ENCODE peak calls at places on chromosomes 4 and X, in eight cellular contexts. M, F, E, N, B, C, T and V are unnamed samples.

GRCh38 chrX:17788439-17788838 is 51.1 kb downstream of the SCML1 start:
- DNase-seq in M (peak), F (no peak), E (no peak), N (peak), B (peak), C (no peak), T (no peak), V (peak)

GRCh38 chr4:82868572-82868971 is 22.4 kb downstream of the SEC31A start:
- DNase-seq in M (no peak), F (no peak), E (no peak), N (no peak), B (no peak), C (no peak), T (no peak), V (no peak)

GRCh38 chr4:84691170-84691691 is 108.3 kb downstream of the CDS1 start:
- DNase-seq in M (peak), F (no peak), E (no peak), N (no peak), B (no peak), C (no peak), T (no peak), V (no peak)

GRCh38 chr4:1199556-1200331 is 27.4 kb upstream of the SPON2 start:
- DNase-seq in M (no peak), F (no peak), E (no peak), N (peak), B (no peak), C (peak), T (no peak), V (peak)

GRCh38 chr4:41358626-41359025 is 101.9 kb downstream of the UCHL1 start:
- DNase-seq in M (no peak), F (no peak), E (no peak), N (peak), B (no peak), C (peak), T (no peak), V (no peak)

GRCh38 chrX:75076429-75076828 is 79.7 kb downstream of the ABCB7 start:
- DNase-seq in M (no peak), F (no peak), E (no peak), N (no peak), B (no peak), C (no peak), T (no peak), V (no peak)

GRCh38 chr4:160021870-160022269 is 919.0 kb downstream of the RAPGEF2 start:
- DNase-seq in M (no peak), F (no peak), E (no peak), N (no peak), B (no peak), C (no peak), T (no peak), V (no peak)

GRCh38 chr4:125085-125820 is 952 bp downstream of the ZNF718 start:
- DNase-seq in M (no peak), F (no peak), E (no peak), N (peak), B (peak), C (peak), T (no peak), V (no peak)

GRCh38 chr4:16779028-16779675 is 119.3 kb downstream of the LDB2 start:
- DNase-seq in M (no peak), F (no peak), E (no peak), N (no peak), B (no peak), C (no peak), T (no peak), V (no peak)

GRCh38 chr4:185344743-185345538 is 50.8 kb downstream of the LRP2BP start:
- DNase-seq in M (no peak), F (no peak), E (peak), N (no peak), B (no peak), C (no peak), T (no peak), V (no peak)

GRCh38 chr4:186627226-186627865 is 72.0 kb upstream of the MTNR1A start:
- DNase-seq in M (no peak), F (peak), E (no peak), N (no peak), B (no peak), C (no peak), T (no peak), V (no peak)

GRCh38 chrX:29627833-29628232 is 587.5 kb upstream of the MAGEB2 start:
- DNase-seq in M (no peak), F (no peak), E (no peak), N (no peak), B (no peak), C (no peak), T (no peak), V (no peak)

GRCh38 chrX:27599928-27600327 is 9.8 kb downstream of the DCAF8L2 start:
- DNase-seq in M (no peak), F (no peak), E (no peak), N (no peak), B (no peak), C (no peak), T (no peak), V (no peak)

GRCh38 chrX:24528605-24529004 is 63.5 kb downstream of the PDK3 start:
- DNase-seq in M (no peak), F (no peak), E (no peak), N (no peak), B (no peak), C (no peak), T (no peak), V (no peak)

GRCh38 chr4:145719752-145720624 is 40.0 kb downstream of the C4orf51 start:
- DNase-seq in M (no peak), F (no peak), E (peak), N (no peak), B (no peak), C (no peak), T (no peak), V (no peak)

GRCh38 chr4:99013402-99013843 is 17.9 kb downstream of the METAP1 start:
- DNase-seq in M (no peak), F (no peak), E (no peak), N (no peak), B (no peak), C (no peak), T (no peak), V (no peak)

GRCh38 chrX:140507982-140508305 is 3.1 kb upstream of the SOX3 start:
- DNase-seq in M (no peak), F (no peak), E (no peak), N (no peak), B (peak), C (no peak), T (no peak), V (no peak)

GRCh38 chrX:132292753-132293152 is 73.5 kb upstream of the RAP2C start:
- DNase-seq in M (peak), F (no peak), E (peak), N (no peak), B (no peak), C (no peak), T (no peak), V (no peak)

GRCh38 chr4:88757776-88758175 is 60.1 kb upstream of the NAP1L5 start:
- DNase-seq in M (no peak), F (no peak), E (no peak), N (no peak), B (no peak), C (no peak), T (no peak), V (no peak)

GRCh38 chrX:132618810-132619209 is 130.0 kb upstream of the MBNL3 start:
- DNase-seq in M (no peak), F (no peak), E (no peak), N (no peak), B (no peak), C (no peak), T (no peak), V (no peak)

GRCh38 chrX:129593137-129593536 is 53.1 kb downstream of the OCRL start:
- DNase-seq in M (no peak), F (no peak), E (no peak), N (no peak), B (no peak), C (no peak), T (no peak), V (no peak)

GRCh38 chr4:184237612-184238011 is 19.9 kb upstream of the ENPP6 start:
- DNase-seq in M (no peak), F (no peak), E (no peak), N (no peak), B (no peak), C (no peak), T (no peak), V (no peak)

GRCh38 chr4:146508229-146508939 is 13.4 kb downstream of the SLC10A7 start:
- DNase-seq in M (no peak), F (no peak), E (no peak), N (no peak), B (no peak), C (no peak), T (no peak), V (no peak)

GRCh38 chr4:24433515-24434192 is 150.7 kb downstream of the DHX15 start:
- DNase-seq in M (no peak), F (no peak), E (no peak), N (no peak), B (no peak), C (no peak), T (no peak), V (no peak)

GRCh38 chrX:120450163-120450562 is 18.9 kb downstream of the LAMP2 start:
- DNase-seq in M (no peak), F (no peak), E (no peak), N (no peak), B (no peak), C (no peak), T (no peak), V (no peak)

GRCh38 chr4:3808597-3808996 is 42.4 kb downstream of the ADRA2C start:
- DNase-seq in M (no peak), F (no peak), E (no peak), N (no peak), B (no peak), C (no peak), T (no peak), V (no peak)

GRCh38 chr4:108821056-108821925 is 58.4 kb upstream of the ETNPPL start:
- DNase-seq in M (no peak), F (no peak), E (no peak), N (no peak), B (no peak), C (no peak), T (no peak), V (no peak)

GRCh38 chr4:98669577-98669976 is 11.2 kb upstream of the TSPAN5 start:
- DNase-seq in M (no peak), F (no peak), E (no peak), N (no peak), B (no peak), C (no peak), T (no peak), V (no peak)

GRCh38 chr4:88033309-88033708 is 25.9 kb downstream of the PKD2 start:
- DNase-seq in M (peak), F (no peak), E (no peak), N (peak), B (no peak), C (no peak), T (no peak), V (no peak)

GRCh38 chr4:53558061-53558801 is 33.1 kb downstream of the LNX1 start:
- DNase-seq in M (no peak), F (no peak), E (no peak), N (no peak), B (no peak), C (no peak), T (no peak), V (no peak)

DNA sequence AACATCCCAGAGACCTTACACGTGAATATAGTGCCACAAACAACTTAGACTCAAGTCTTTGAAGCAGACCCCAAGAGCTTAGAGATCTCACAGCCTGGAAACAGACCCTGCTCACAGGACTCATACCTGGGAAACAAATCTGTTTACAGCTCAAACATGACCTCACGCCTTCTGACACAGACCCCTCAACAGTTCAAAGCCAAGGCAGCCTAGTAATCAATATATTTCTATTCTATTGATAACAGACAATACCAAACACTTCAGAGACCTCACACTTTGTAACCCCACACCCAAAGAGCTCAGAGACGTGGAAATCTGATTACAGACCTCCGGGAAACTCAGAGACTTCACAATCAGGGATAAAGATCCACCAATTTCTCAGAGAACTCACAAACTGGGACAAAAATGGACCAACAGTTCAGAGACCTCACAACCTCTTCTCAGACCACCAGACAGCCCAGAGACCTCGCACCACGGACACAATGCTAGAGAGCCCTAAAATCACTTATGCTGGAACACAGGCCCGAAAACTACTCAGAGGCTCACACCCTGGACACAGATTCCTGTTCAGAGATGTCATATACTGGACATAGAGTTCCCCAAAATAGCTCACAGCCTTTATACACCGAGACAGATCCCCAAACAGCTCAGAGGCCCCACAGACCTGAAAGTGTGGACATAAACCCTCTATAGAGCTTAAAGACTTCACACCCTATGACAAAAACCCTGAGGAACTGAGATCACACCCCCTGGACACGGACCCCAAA is 14.8 kb downstream of the SUV39H1 start:
- DNase-seq in M (no peak), F (no peak), E (no peak), N (no peak), B (no peak), C (no peak), T (no peak), V (no peak)
- H3K4me3 ChIP-seq in M (no peak), F (no peak), E (no peak), N (no peak), B (no peak), C (no peak), T (no peak), V (no peak)

GRCh38 chr4:168619266-168619631 is 122.4 kb downstream of the PALLD start:
- DNase-seq in M (no peak), F (no peak), E (no peak), N (no peak), B (no peak), C (no peak), T (no peak), V (no peak)

GRCh38 chr4:168623011-168623410 is 126.2 kb downstream of the PALLD start:
- DNase-seq in M (no peak), F (no peak), E (no peak), N (no peak), B (no peak), C (no peak), T (no peak), V (no peak)

GRCh38 chr4:168623484-168623883 is 126.6 kb downstream of the PALLD start:
- DNase-seq in M (no peak), F (peak), E (no peak), N (no peak), B (no peak), C (no peak), T (no peak), V (no peak)

GRCh38 chr4:168621806-168622589 is 125.1 kb downstream of the PALLD start:
- DNase-seq in M (no peak), F (peak), E (no peak), N (no peak), B (no peak), C (no peak), T (no peak), V (no peak)

DNA sequence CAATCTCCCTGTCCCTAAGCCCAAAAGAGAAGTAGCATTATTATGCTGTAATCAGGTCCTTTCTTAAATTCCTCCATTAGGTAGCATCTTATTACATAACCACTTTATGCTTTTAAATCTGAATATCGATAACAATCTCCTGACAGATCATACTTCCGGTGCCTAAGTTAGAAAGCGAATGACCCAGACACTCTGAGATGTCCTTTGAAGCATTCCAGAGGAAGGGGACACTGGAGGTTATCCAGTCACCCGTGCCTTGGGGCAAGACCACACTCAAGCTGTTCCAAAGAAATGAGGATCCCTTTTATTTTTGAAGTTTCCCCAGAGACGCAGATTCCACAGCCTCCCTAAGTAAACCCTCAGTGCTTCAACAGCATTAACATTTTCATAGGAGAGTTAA is 125.7 kb downstream of the PALLD start:
- DNase-seq in M (no peak), F (no peak), E (no peak), N (no peak), B (no peak), C (no peak), T (no peak), V (no peak)
- H3K27ac ChIP-seq in M (no peak), F (peak), E (no peak), N (no peak), B (no peak), C (no peak), T (no peak), V (no peak)

GRCh38 chr4:95549246-95550138 is 719 bp upstream of the UNC5C start:
- DNase-seq in M (no peak), F (no peak), E (peak), N (peak), B (peak), C (peak), T (peak), V (peak)
- TF ChIP-seq POLR2AphosphoS5 in M (no peak), F (no peak), E (peak), N (no peak), B (no peak), C (peak), T (no peak), V (no peak)

GRCh38 chr4:173051697-173052096 is 116.9 kb upstream of the GALNT7 start:
- DNase-seq in M (no peak), F (no peak), E (no peak), N (no peak), B (no peak), C (no peak), T (no peak), V (no peak)
- H3K4me3 ChIP-seq in M (no peak), F (peak), E (no peak), N (peak), B (no peak), C (no peak), T (no peak), V (no peak)

GRCh38 chrX:136667446-136668168 is 19.6 kb downstream of the CD40LG start:
- DNase-seq in M (no peak), F (no peak), E (no peak), N (no peak), B (no peak), C (no peak), T (no peak), V (peak)

GRCh38 chrX:136674270-136674986 is 26.5 kb downstream of the CD40LG start:
- DNase-seq in M (no peak), F (no peak), E (no peak), N (no peak), B (no peak), C (no peak), T (no peak), V (no peak)

GRCh38 chrX:136666088-136666487 is 18.1 kb downstream of the CD40LG start:
- DNase-seq in M (no peak), F (no peak), E (no peak), N (no peak), B (no peak), C (no peak), T (no peak), V (no peak)

GRCh38 chrX:136665258-136665900 is 17.4 kb downstream of the CD40LG start:
- DNase-seq in M (no peak), F (no peak), E (no peak), N (no peak), B (no peak), C (no peak), T (no peak), V (no peak)

GRCh38 chrX:136671006-136671610 is 23.1 kb downstream of the CD40LG start:
- DNase-seq in M (no peak), F (no peak), E (no peak), N (no peak), B (no peak), C (no peak), T (no peak), V (no peak)
- H3K27ac ChIP-seq in M (no peak), F (no peak), E (peak), N (no peak), B (no peak), C (no peak), T (no peak), V (no peak)

GRCh38 chrX:13293700-13294099 is 26.2 kb downstream of the ATXN3L start:
- DNase-seq in M (no peak), F (no peak), E (no peak), N (no peak), B (no peak), C (no peak), T (no peak), V (no peak)

GRCh38 chrX:13287816-13288215 is 32.0 kb downstream of the ATXN3L start:
- DNase-seq in M (no peak), F (no peak), E (no peak), N (no peak), B (no peak), C (no peak), T (no peak), V (no peak)

GRCh38 chrX:13288671-13289070 is 31.2 kb downstream of the ATXN3L start:
- DNase-seq in M (no peak), F (no peak), E (no peak), N (no peak), B (no peak), C (no peak), T (no peak), V (no peak)

GRCh38 chrX:13295841-13296240 is 24.0 kb downstream of the ATXN3L start:
- DNase-seq in M (no peak), F (no peak), E (no peak), N (no peak), B (no peak), C (no peak), T (no peak), V (no peak)

GRCh38 chrX:13290891-13291614 is 28.8 kb downstream of the ATXN3L start:
- DNase-seq in M (no peak), F (no peak), E (no peak), N (no peak), B (no peak), C (no peak), T (no peak), V (no peak)
- TF ChIP-seq POLR2AphosphoS5 in M (no peak), F (no peak), E (no peak), N (no peak), B (no peak), C (no peak), T (no peak), V (no peak)

DNA sequence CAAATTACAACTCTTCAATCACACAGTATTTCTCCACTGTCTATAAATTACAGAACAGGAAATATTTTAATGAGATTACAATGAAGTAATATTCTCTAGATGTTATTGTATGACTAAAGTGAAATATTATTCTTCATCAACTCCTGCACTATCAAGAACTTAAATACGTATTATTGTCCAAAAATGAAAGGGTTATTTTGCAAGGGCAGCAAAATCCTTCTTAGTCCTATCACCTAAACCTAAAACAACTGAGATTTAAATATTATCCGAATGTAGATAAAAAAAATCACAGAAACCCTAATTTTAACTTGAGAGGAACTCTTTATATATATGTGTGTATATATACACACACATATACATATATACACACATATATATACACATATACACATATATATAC is 4.9 kb downstream of the UBA6 start:
- DNase-seq in M (no peak), F (no peak), E (no peak), N (no peak), B (no peak), C (no peak), T (no peak), V (no peak)
- H3K4me3 ChIP-seq in M (no peak), F (no peak), E (no peak), N (no peak), B (no peak), C (no peak), T (no peak), V (no peak)